ENCODE peak calls at places on chromosomes 5 and 9, in five cellular contexts. X, K, Q, H and B are unnamed samples.

GRCh38 chr5:94893404-94894145 is 275.1 kb downstream of the SLF1 start:
- DNase-seq in X (peak; percentile 54), K (no peak), Q (peak; percentile 12), H (peak; percentile 50), B (peak; percentile 64)

GRCh38 chr5:141870871-141871270 is 7.3 kb downstream of the PCDH1 start:
- DNase-seq in X (no peak), K (no peak), Q (no peak), H (no peak), B (no peak)

GRCh38 chr5:16589658-16590057 is 27.1 kb downstream of the RETREG1 start:
- DNase-seq in X (no peak), K (no peak), Q (no peak), H (no peak), B (no peak)

GRCh38 chr5:141664733-141665461 is 13.7 kb upstream of the FCHSD1 start:
- DNase-seq in X (peak; percentile 75), K (peak; percentile 49), Q (peak; percentile 69), H (peak; percentile 74), B (peak; percentile 71)

GRCh38 chr9:37997636-37998374 is 71.2 kb downstream of the SHB start:
- DNase-seq in X (no peak), K (no peak), Q (no peak), H (no peak), B (peak; percentile 62)

GRCh38 chr5:252546-252945 is 18.9 kb upstream of the PDCD6 start:
- DNase-seq in X (no peak), K (no peak), Q (no peak), H (no peak), B (no peak)

GRCh38 chr9:93541581-93542349 is 34.6 kb upstream of the PHF2 start:
- DNase-seq in X (peak; percentile 40), K (no peak), Q (no peak), H (no peak), B (no peak)

GRCh38 chr9:12494411-12494810 is 198.8 kb upstream of the TYRP1 start:
- DNase-seq in X (no peak), K (no peak), Q (no peak), H (no peak), B (no peak)

GRCh38 chr5:74016373-74016772 is 390.4 kb downstream of the ARHGEF28 start:
- DNase-seq in X (no peak), K (no peak), Q (peak; percentile 27), H (no peak), B (no peak)

GRCh38 chr5:149795360-149795759 is 65.2 kb downstream of the PPARGC1B start:
- DNase-seq in X (no peak), K (no peak), Q (no peak), H (no peak), B (no peak)

GRCh38 chr5:175652741-175653663 is 4.9 kb upstream of the HRH2 start:
- DNase-seq in X (no peak), K (peak; percentile 60), Q (no peak), H (no peak), B (no peak)

GRCh38 chr9:84317563-84317962 is 23.0 kb downstream of the SLC28A3 start:
- DNase-seq in X (no peak), K (no peak), Q (no peak), H (no peak), B (no peak)

GRCh38 chr9:124014355-124015026 is 2.9 kb downstream of the LHX2 start:
- DNase-seq in X (no peak), K (no peak), Q (no peak), H (no peak), B (no peak)

GRCh38 chr9:125744616-125745387 is 2.4 kb upstream of the PBX3 start:
- DNase-seq in X (peak; percentile 13), K (no peak), Q (no peak), H (no peak), B (peak; percentile 6)

GRCh38 chr9:82313697-82314096 is 325.1 kb downstream of the SPATA31D1 start:
- DNase-seq in X (no peak), K (no peak), Q (no peak), H (no peak), B (no peak)

GRCh38 chr9:93134018-93134739 is at the start of gene NINJ1:
- DNase-seq in X (no peak), K (peak; percentile 82), Q (peak; percentile 56), H (peak; percentile 76), B (peak; percentile 60)

GRCh38 chr5:139637438-139638089 is 10.6 kb upstream of the CXXC5 start:
- DNase-seq in X (peak; percentile 73), K (no peak), Q (no peak), H (no peak), B (peak; percentile 67)

GRCh38 chr5:87276655-87277054 is 9.0 kb downstream of the RASA1 start:
- DNase-seq in X (no peak), K (no peak), Q (no peak), H (no peak), B (no peak)

GRCh38 chr9:87682618-87683017 is 43.3 kb upstream of the CTSL start:
- DNase-seq in X (no peak), K (no peak), Q (no peak), H (no peak), B (no peak)

GRCh38 chr9:125977223-125977622 is 230.1 kb downstream of the PBX3 start:
- DNase-seq in X (no peak), K (no peak), Q (no peak), H (no peak), B (no peak)

GRCh38 chr5:27708579-27708978 is 670.2 kb upstream of the CDH9 start:
- DNase-seq in X (no peak), K (no peak), Q (peak; percentile 47), H (no peak), B (no peak)

GRCh38 chr5:38940230-38940858 is 94.5 kb downstream of the OSMR start:
- DNase-seq in X (no peak), K (no peak), Q (no peak), H (no peak), B (no peak)

GRCh38 chr5:105619725-105620124 is 2051.0 kb downstream of the EFNA5 start:
- DNase-seq in X (no peak), K (no peak), Q (no peak), H (no peak), B (no peak)

GRCh38 chr9:131500939-131501541 is 1.7 kb upstream of the POMT1 start:
- DNase-seq in X (no peak), K (peak; percentile 31), Q (no peak), H (no peak), B (no peak)

GRCh38 chr5:119323630-119324000 is 32.2 kb upstream of the TNFAIP8 start:
- DNase-seq in X (peak; percentile 39), K (no peak), Q (peak; percentile 40), H (no peak), B (no peak)

GRCh38 chr5:122999947-123000563 is 36.5 kb downstream of the PPIC start:
- DNase-seq in X (peak; percentile 44), K (no peak), Q (peak; percentile 72), H (peak; percentile 33), B (peak; percentile 26)